ENCODE peak calls at places on chromosomes 12 and 14, in eight cellular contexts. One of them, this sample, is unnamed.

GRCh38 chr14:46279327-46279726 is 372.3 kb downstream of the RPL10L start:
- ATAC-seq in omental fat pad: no peak
- ATAC-seq in HCT116: no peak
- ATAC-seq in activated naive CD8-positive, alpha-beta T cell treated with anti-CD3 and anti-CD28 coated beads, Interleukin-2, amount 10 ng/mL, durations not matched to agents 7 days and 5 days: no peak
- ATAC-seq in left lung: no peak
- ATAC-seq in stimulated activated naive CD8-positive, alpha-beta T cell treated with anti-CD3 and anti-CD28 coated beads, Interleukin-15, amount 100 ng/mL, for 72 hours: no peak
- ATAC-seq in left cardiac atrium: no peak
- ATAC-seq in central memory CD8-positive, alpha-beta T cell: no peak
- ATAC-seq in this sample: no peak

GRCh38 chr12:54868690-54869089 is 14.4 kb downstream of the MUCL1 start:
- ATAC-seq in omental fat pad: no peak
- ATAC-seq in HCT116: no peak
- ATAC-seq in activated naive CD8-positive, alpha-beta T cell treated with anti-CD3 and anti-CD28 coated beads, Interleukin-2, amount 10 ng/mL, durations not matched to agents 7 days and 5 days: no peak
- ATAC-seq in left lung: no peak
- ATAC-seq in stimulated activated naive CD8-positive, alpha-beta T cell treated with anti-CD3 and anti-CD28 coated beads, Interleukin-15, amount 100 ng/mL, for 72 hours: no peak
- ATAC-seq in left cardiac atrium: no peak
- ATAC-seq in central memory CD8-positive, alpha-beta T cell: no peak
- ATAC-seq in this sample: no peak

GRCh38 chr14:23951590-23952143 is 1.9 kb upstream of the DHRS4 start:
- ATAC-seq in omental fat pad: no peak
- ATAC-seq in HCT116: no peak
- ATAC-seq in activated naive CD8-positive, alpha-beta T cell treated with anti-CD3 and anti-CD28 coated beads, Interleukin-2, amount 10 ng/mL, durations not matched to agents 7 days and 5 days: no peak
- ATAC-seq in left lung: no peak
- ATAC-seq in stimulated activated naive CD8-positive, alpha-beta T cell treated with anti-CD3 and anti-CD28 coated beads, Interleukin-15, amount 100 ng/mL, for 72 hours: no peak
- ATAC-seq in left cardiac atrium: no peak
- ATAC-seq in central memory CD8-positive, alpha-beta T cell: no peak
- ATAC-seq in this sample: no peak

GRCh38 chr12:49684310-49684854 is 22.8 kb downstream of the FMNL3 start:
- ATAC-seq in omental fat pad: no peak
- ATAC-seq in HCT116: no peak
- ATAC-seq in activated naive CD8-positive, alpha-beta T cell treated with anti-CD3 and anti-CD28 coated beads, Interleukin-2, amount 10 ng/mL, durations not matched to agents 7 days and 5 days: no peak
- ATAC-seq in left lung: no peak
- ATAC-seq in stimulated activated naive CD8-positive, alpha-beta T cell treated with anti-CD3 and anti-CD28 coated beads, Interleukin-15, amount 100 ng/mL, for 72 hours: no peak
- ATAC-seq in left cardiac atrium: no peak
- ATAC-seq in central memory CD8-positive, alpha-beta T cell: no peak
- ATAC-seq in this sample: no peak

GRCh38 chr12:98416845-98417244 is 98.5 kb upstream of the TMPO start:
- ATAC-seq in omental fat pad: no peak
- ATAC-seq in HCT116: peak; percentile 29
- ATAC-seq in activated naive CD8-positive, alpha-beta T cell treated with anti-CD3 and anti-CD28 coated beads, Interleukin-2, amount 10 ng/mL, durations not matched to agents 7 days and 5 days: no peak
- ATAC-seq in left lung: no peak
- ATAC-seq in stimulated activated naive CD8-positive, alpha-beta T cell treated with anti-CD3 and anti-CD28 coated beads, Interleukin-15, amount 100 ng/mL, for 72 hours: no peak
- ATAC-seq in left cardiac atrium: peak; percentile 32
- ATAC-seq in central memory CD8-positive, alpha-beta T cell: no peak
- ATAC-seq in this sample: no peak

GRCh38 chr14:87952307-87953094 is 40.5 kb downstream of the GALC start:
- ATAC-seq in omental fat pad: no peak
- ATAC-seq in HCT116: no peak
- ATAC-seq in activated naive CD8-positive, alpha-beta T cell treated with anti-CD3 and anti-CD28 coated beads, Interleukin-2, amount 10 ng/mL, durations not matched to agents 7 days and 5 days: peak; percentile 85
- ATAC-seq in left lung: no peak
- ATAC-seq in stimulated activated naive CD8-positive, alpha-beta T cell treated with anti-CD3 and anti-CD28 coated beads, Interleukin-15, amount 100 ng/mL, for 72 hours: peak; percentile 94
- ATAC-seq in left cardiac atrium: no peak
- ATAC-seq in central memory CD8-positive, alpha-beta T cell: peak; percentile 80
- ATAC-seq in this sample: no peak

GRCh38 chr12:123492290-123492689 is 34.4 kb downstream of the SNRNP35 start:
- ATAC-seq in omental fat pad: no peak
- ATAC-seq in HCT116: no peak
- ATAC-seq in activated naive CD8-positive, alpha-beta T cell treated with anti-CD3 and anti-CD28 coated beads, Interleukin-2, amount 10 ng/mL, durations not matched to agents 7 days and 5 days: no peak
- ATAC-seq in left lung: no peak
- ATAC-seq in stimulated activated naive CD8-positive, alpha-beta T cell treated with anti-CD3 and anti-CD28 coated beads, Interleukin-15, amount 100 ng/mL, for 72 hours: no peak
- ATAC-seq in left cardiac atrium: peak; percentile 48
- ATAC-seq in central memory CD8-positive, alpha-beta T cell: no peak
- ATAC-seq in this sample: no peak

GRCh38 chr14:29255692-29256091 is 489.1 kb downstream of the FOXG1 start:
- ATAC-seq in omental fat pad: no peak
- ATAC-seq in HCT116: no peak
- ATAC-seq in activated naive CD8-positive, alpha-beta T cell treated with anti-CD3 and anti-CD28 coated beads, Interleukin-2, amount 10 ng/mL, durations not matched to agents 7 days and 5 days: no peak
- ATAC-seq in left lung: no peak
- ATAC-seq in stimulated activated naive CD8-positive, alpha-beta T cell treated with anti-CD3 and anti-CD28 coated beads, Interleukin-15, amount 100 ng/mL, for 72 hours: no peak
- ATAC-seq in left cardiac atrium: no peak
- ATAC-seq in central memory CD8-positive, alpha-beta T cell: no peak
- ATAC-seq in this sample: no peak

GRCh38 chr12:67977668-67978067 is 11.6 kb upstream of the IFNG-AS1 start:
- ATAC-seq in omental fat pad: no peak
- ATAC-seq in HCT116: no peak
- ATAC-seq in activated naive CD8-positive, alpha-beta T cell treated with anti-CD3 and anti-CD28 coated beads, Interleukin-2, amount 10 ng/mL, durations not matched to agents 7 days and 5 days: no peak
- ATAC-seq in left lung: no peak
- ATAC-seq in stimulated activated naive CD8-positive, alpha-beta T cell treated with anti-CD3 and anti-CD28 coated beads, Interleukin-15, amount 100 ng/mL, for 72 hours: no peak
- ATAC-seq in left cardiac atrium: peak; percentile 23
- ATAC-seq in central memory CD8-positive, alpha-beta T cell: no peak
- ATAC-seq in this sample: no peak

GRCh38 chr12:52836042-52836466 is 1.9 kb upstream of the KRT79 start:
- ATAC-seq in omental fat pad: no peak
- ATAC-seq in HCT116: no peak
- ATAC-seq in activated naive CD8-positive, alpha-beta T cell treated with anti-CD3 and anti-CD28 coated beads, Interleukin-2, amount 10 ng/mL, durations not matched to agents 7 days and 5 days: peak; percentile 94
- ATAC-seq in left lung: peak; percentile 35
- ATAC-seq in stimulated activated naive CD8-positive, alpha-beta T cell treated with anti-CD3 and anti-CD28 coated beads, Interleukin-15, amount 100 ng/mL, for 72 hours: peak; percentile 97
- ATAC-seq in left cardiac atrium: peak; percentile 21
- ATAC-seq in central memory CD8-positive, alpha-beta T cell: peak; percentile 91
- ATAC-seq in this sample: no peak

GRCh38 chr12:117582135-117582784 is 220.8 kb upstream of the NOS1 start:
- ATAC-seq in omental fat pad: no peak
- ATAC-seq in HCT116: no peak
- ATAC-seq in activated naive CD8-positive, alpha-beta T cell treated with anti-CD3 and anti-CD28 coated beads, Interleukin-2, amount 10 ng/mL, durations not matched to agents 7 days and 5 days: no peak
- ATAC-seq in left lung: no peak
- ATAC-seq in stimulated activated naive CD8-positive, alpha-beta T cell treated with anti-CD3 and anti-CD28 coated beads, Interleukin-15, amount 100 ng/mL, for 72 hours: no peak
- ATAC-seq in left cardiac atrium: no peak
- ATAC-seq in central memory CD8-positive, alpha-beta T cell: no peak
- ATAC-seq in this sample: no peak

GRCh38 chr14:69092840-69093422 is 60.0 kb downstream of the DCAF5 start:
- ATAC-seq in omental fat pad: no peak
- ATAC-seq in HCT116: no peak
- ATAC-seq in activated naive CD8-positive, alpha-beta T cell treated with anti-CD3 and anti-CD28 coated beads, Interleukin-2, amount 10 ng/mL, durations not matched to agents 7 days and 5 days: no peak
- ATAC-seq in left lung: no peak
- ATAC-seq in stimulated activated naive CD8-positive, alpha-beta T cell treated with anti-CD3 and anti-CD28 coated beads, Interleukin-15, amount 100 ng/mL, for 72 hours: peak; percentile 84
- ATAC-seq in left cardiac atrium: no peak
- ATAC-seq in central memory CD8-positive, alpha-beta T cell: no peak
- ATAC-seq in this sample: no peak

GRCh38 chr12:14171111-14171510 is 189.7 kb upstream of the GRIN2B start:
- ATAC-seq in omental fat pad: no peak
- ATAC-seq in HCT116: no peak
- ATAC-seq in activated naive CD8-positive, alpha-beta T cell treated with anti-CD3 and anti-CD28 coated beads, Interleukin-2, amount 10 ng/mL, durations not matched to agents 7 days and 5 days: no peak
- ATAC-seq in left lung: no peak
- ATAC-seq in stimulated activated naive CD8-positive, alpha-beta T cell treated with anti-CD3 and anti-CD28 coated beads, Interleukin-15, amount 100 ng/mL, for 72 hours: no peak
- ATAC-seq in left cardiac atrium: no peak
- ATAC-seq in central memory CD8-positive, alpha-beta T cell: no peak
- ATAC-seq in this sample: no peak

GRCh38 chr14:102817942-102818940 is 41.0 kb downstream of the TRAF3 start:
- ATAC-seq in omental fat pad: no peak
- ATAC-seq in HCT116: no peak
- ATAC-seq in activated naive CD8-positive, alpha-beta T cell treated with anti-CD3 and anti-CD28 coated beads, Interleukin-2, amount 10 ng/mL, durations not matched to agents 7 days and 5 days: no peak
- ATAC-seq in left lung: peak; percentile 69
- ATAC-seq in stimulated activated naive CD8-positive, alpha-beta T cell treated with anti-CD3 and anti-CD28 coated beads, Interleukin-15, amount 100 ng/mL, for 72 hours: no peak
- ATAC-seq in left cardiac atrium: no peak
- ATAC-seq in central memory CD8-positive, alpha-beta T cell: no peak
- ATAC-seq in this sample: peak; percentile 19

GRCh38 chr12:53463802-53464375 is 12.0 kb downstream of the PCBP2 start:
- ATAC-seq in omental fat pad: no peak
- ATAC-seq in HCT116: no peak
- ATAC-seq in activated naive CD8-positive, alpha-beta T cell treated with anti-CD3 and anti-CD28 coated beads, Interleukin-2, amount 10 ng/mL, durations not matched to agents 7 days and 5 days: no peak
- ATAC-seq in left lung: no peak
- ATAC-seq in stimulated activated naive CD8-positive, alpha-beta T cell treated with anti-CD3 and anti-CD28 coated beads, Interleukin-15, amount 100 ng/mL, for 72 hours: no peak
- ATAC-seq in left cardiac atrium: no peak
- ATAC-seq in central memory CD8-positive, alpha-beta T cell: no peak
- ATAC-seq in this sample: no peak

GRCh38 chr14:80456200-80456599 is 244.9 kb upstream of the DIO2 start:
- ATAC-seq in omental fat pad: no peak
- ATAC-seq in HCT116: no peak
- ATAC-seq in activated naive CD8-positive, alpha-beta T cell treated with anti-CD3 and anti-CD28 coated beads, Interleukin-2, amount 10 ng/mL, durations not matched to agents 7 days and 5 days: no peak
- ATAC-seq in left lung: no peak
- ATAC-seq in stimulated activated naive CD8-positive, alpha-beta T cell treated with anti-CD3 and anti-CD28 coated beads, Interleukin-15, amount 100 ng/mL, for 72 hours: no peak
- ATAC-seq in left cardiac atrium: no peak
- ATAC-seq in central memory CD8-positive, alpha-beta T cell: no peak
- ATAC-seq in this sample: no peak

GRCh38 chr12:107359382-107359781 is 266.0 kb upstream of the CRY1 start:
- ATAC-seq in omental fat pad: no peak
- ATAC-seq in HCT116: no peak
- ATAC-seq in activated naive CD8-positive, alpha-beta T cell treated with anti-CD3 and anti-CD28 coated beads, Interleukin-2, amount 10 ng/mL, durations not matched to agents 7 days and 5 days: no peak
- ATAC-seq in left lung: no peak
- ATAC-seq in stimulated activated naive CD8-positive, alpha-beta T cell treated with anti-CD3 and anti-CD28 coated beads, Interleukin-15, amount 100 ng/mL, for 72 hours: no peak
- ATAC-seq in left cardiac atrium: peak; percentile 69
- ATAC-seq in central memory CD8-positive, alpha-beta T cell: no peak
- ATAC-seq in this sample: no peak

GRCh38 chr14:103207038-103207403 is 83.8 kb downstream of the TNFAIP2 start:
- ATAC-seq in omental fat pad: peak; percentile 69
- ATAC-seq in HCT116: no peak
- ATAC-seq in activated naive CD8-positive, alpha-beta T cell treated with anti-CD3 and anti-CD28 coated beads, Interleukin-2, amount 10 ng/mL, durations not matched to agents 7 days and 5 days: no peak
- ATAC-seq in left lung: peak; percentile 85
- ATAC-seq in stimulated activated naive CD8-positive, alpha-beta T cell treated with anti-CD3 and anti-CD28 coated beads, Interleukin-15, amount 100 ng/mL, for 72 hours: no peak
- ATAC-seq in left cardiac atrium: peak; percentile 90
- ATAC-seq in central memory CD8-positive, alpha-beta T cell: no peak
- ATAC-seq in this sample: peak; percentile 79

GRCh38 chr12:46608431-46609280 is 217.1 kb downstream of the SLC38A4 start:
- ATAC-seq in omental fat pad: no peak
- ATAC-seq in HCT116: no peak
- ATAC-seq in activated naive CD8-positive, alpha-beta T cell treated with anti-CD3 and anti-CD28 coated beads, Interleukin-2, amount 10 ng/mL, durations not matched to agents 7 days and 5 days: peak; percentile 11
- ATAC-seq in left lung: peak; percentile 23
- ATAC-seq in stimulated activated naive CD8-positive, alpha-beta T cell treated with anti-CD3 and anti-CD28 coated beads, Interleukin-15, amount 100 ng/mL, for 72 hours: no peak
- ATAC-seq in left cardiac atrium: peak; percentile 34
- ATAC-seq in central memory CD8-positive, alpha-beta T cell: no peak
- ATAC-seq in this sample: peak; percentile 41

GRCh38 chr14:54047645-54048308 is 91.2 kb upstream of the BMP4 start:
- ATAC-seq in omental fat pad: no peak
- ATAC-seq in HCT116: no peak
- ATAC-seq in activated naive CD8-positive, alpha-beta T cell treated with anti-CD3 and anti-CD28 coated beads, Interleukin-2, amount 10 ng/mL, durations not matched to agents 7 days and 5 days: no peak
- ATAC-seq in left lung: no peak
- ATAC-seq in stimulated activated naive CD8-positive, alpha-beta T cell treated with anti-CD3 and anti-CD28 coated beads, Interleukin-15, amount 100 ng/mL, for 72 hours: no peak
- ATAC-seq in left cardiac atrium: no peak
- ATAC-seq in central memory CD8-positive, alpha-beta T cell: no peak
- ATAC-seq in this sample: no peak

GRCh38 chr14:31993521-31993941 is 83.6 kb upstream of the ARHGAP5 start:
- ATAC-seq in omental fat pad: no peak
- ATAC-seq in HCT116: no peak
- ATAC-seq in activated naive CD8-positive, alpha-beta T cell treated with anti-CD3 and anti-CD28 coated beads, Interleukin-2, amount 10 ng/mL, durations not matched to agents 7 days and 5 days: no peak
- ATAC-seq in left lung: no peak
- ATAC-seq in stimulated activated naive CD8-positive, alpha-beta T cell treated with anti-CD3 and anti-CD28 coated beads, Interleukin-15, amount 100 ng/mL, for 72 hours: no peak
- ATAC-seq in left cardiac atrium: peak; percentile 55
- ATAC-seq in central memory CD8-positive, alpha-beta T cell: no peak
- ATAC-seq in this sample: no peak

GRCh38 chr12:132872975-132873421 is 14.4 kb downstream of the CHFR start:
- ATAC-seq in omental fat pad: no peak
- ATAC-seq in HCT116: no peak
- ATAC-seq in activated naive CD8-positive, alpha-beta T cell treated with anti-CD3 and anti-CD28 coated beads, Interleukin-2, amount 10 ng/mL, durations not matched to agents 7 days and 5 days: peak; percentile 86
- ATAC-seq in left lung: no peak
- ATAC-seq in stimulated activated naive CD8-positive, alpha-beta T cell treated with anti-CD3 and anti-CD28 coated beads, Interleukin-15, amount 100 ng/mL, for 72 hours: peak; percentile 86
- ATAC-seq in left cardiac atrium: no peak
- ATAC-seq in central memory CD8-positive, alpha-beta T cell: peak; percentile 75
- ATAC-seq in this sample: no peak

GRCh38 chr14:68243441-68244010 is 423.9 kb downstream of the RAD51B start:
- ATAC-seq in omental fat pad: no peak
- ATAC-seq in HCT116: no peak
- ATAC-seq in activated naive CD8-positive, alpha-beta T cell treated with anti-CD3 and anti-CD28 coated beads, Interleukin-2, amount 10 ng/mL, durations not matched to agents 7 days and 5 days: no peak
- ATAC-seq in left lung: no peak
- ATAC-seq in stimulated activated naive CD8-positive, alpha-beta T cell treated with anti-CD3 and anti-CD28 coated beads, Interleukin-15, amount 100 ng/mL, for 72 hours: no peak
- ATAC-seq in left cardiac atrium: no peak
- ATAC-seq in central memory CD8-positive, alpha-beta T cell: no peak
- ATAC-seq in this sample: no peak

GRCh38 chr12:91127751-91128150 is 16.5 kb upstream of the LUM start:
- ATAC-seq in omental fat pad: no peak
- ATAC-seq in HCT116: no peak
- ATAC-seq in activated naive CD8-positive, alpha-beta T cell treated with anti-CD3 and anti-CD28 coated beads, Interleukin-2, amount 10 ng/mL, durations not matched to agents 7 days and 5 days: no peak
- ATAC-seq in left lung: no peak
- ATAC-seq in stimulated activated naive CD8-positive, alpha-beta T cell treated with anti-CD3 and anti-CD28 coated beads, Interleukin-15, amount 100 ng/mL, for 72 hours: no peak
- ATAC-seq in left cardiac atrium: no peak
- ATAC-seq in central memory CD8-positive, alpha-beta T cell: no peak
- ATAC-seq in this sample: no peak

GRCh38 chr12:45284096-45284901 is 68.4 kb downstream of the ANO6 start:
- ATAC-seq in omental fat pad: peak; percentile 66
- ATAC-seq in HCT116: peak; percentile 62
- ATAC-seq in activated naive CD8-positive, alpha-beta T cell treated with anti-CD3 and anti-CD28 coated beads, Interleukin-2, amount 10 ng/mL, durations not matched to agents 7 days and 5 days: no peak
- ATAC-seq in left lung: peak; percentile 87
- ATAC-seq in stimulated activated naive CD8-positive, alpha-beta T cell treated with anti-CD3 and anti-CD28 coated beads, Interleukin-15, amount 100 ng/mL, for 72 hours: no peak
- ATAC-seq in left cardiac atrium: peak; percentile 51
- ATAC-seq in central memory CD8-positive, alpha-beta T cell: no peak
- ATAC-seq in this sample: no peak

GRCh38 chr12:24045816-24046257 is 96.4 kb upstream of the SOX5 start:
- ATAC-seq in omental fat pad: no peak
- ATAC-seq in HCT116: no peak
- ATAC-seq in activated naive CD8-positive, alpha-beta T cell treated with anti-CD3 and anti-CD28 coated beads, Interleukin-2, amount 10 ng/mL, durations not matched to agents 7 days and 5 days: no peak
- ATAC-seq in left lung: no peak
- ATAC-seq in stimulated activated naive CD8-positive, alpha-beta T cell treated with anti-CD3 and anti-CD28 coated beads, Interleukin-15, amount 100 ng/mL, for 72 hours: no peak
- ATAC-seq in left cardiac atrium: peak; percentile 87
- ATAC-seq in central memory CD8-positive, alpha-beta T cell: no peak
- ATAC-seq in this sample: no peak

GRCh38 chr14:61567838-61568571 is 127.3 kb upstream of the HIF1A start:
- ATAC-seq in omental fat pad: no peak
- ATAC-seq in HCT116: no peak
- ATAC-seq in activated naive CD8-positive, alpha-beta T cell treated with anti-CD3 and anti-CD28 coated beads, Interleukin-2, amount 10 ng/mL, durations not matched to agents 7 days and 5 days: no peak
- ATAC-seq in left lung: no peak
- ATAC-seq in stimulated activated naive CD8-positive, alpha-beta T cell treated with anti-CD3 and anti-CD28 coated beads, Interleukin-15, amount 100 ng/mL, for 72 hours: no peak
- ATAC-seq in left cardiac atrium: no peak
- ATAC-seq in central memory CD8-positive, alpha-beta T cell: no peak
- ATAC-seq in this sample: no peak

GRCh38 chr12:80356092-80356491 is 87.9 kb upstream of the PTPRQ start:
- ATAC-seq in omental fat pad: no peak
- ATAC-seq in HCT116: no peak
- ATAC-seq in activated naive CD8-positive, alpha-beta T cell treated with anti-CD3 and anti-CD28 coated beads, Interleukin-2, amount 10 ng/mL, durations not matched to agents 7 days and 5 days: no peak
- ATAC-seq in left lung: no peak
- ATAC-seq in stimulated activated naive CD8-positive, alpha-beta T cell treated with anti-CD3 and anti-CD28 coated beads, Interleukin-15, amount 100 ng/mL, for 72 hours: no peak
- ATAC-seq in left cardiac atrium: no peak
- ATAC-seq in central memory CD8-positive, alpha-beta T cell: no peak
- ATAC-seq in this sample: no peak

GRCh38 chr14:95408731-95409471 is 89.2 kb upstream of the CLMN start:
- ATAC-seq in omental fat pad: no peak
- ATAC-seq in HCT116: no peak
- ATAC-seq in activated naive CD8-positive, alpha-beta T cell treated with anti-CD3 and anti-CD28 coated beads, Interleukin-2, amount 10 ng/mL, durations not matched to agents 7 days and 5 days: no peak
- ATAC-seq in left lung: no peak
- ATAC-seq in stimulated activated naive CD8-positive, alpha-beta T cell treated with anti-CD3 and anti-CD28 coated beads, Interleukin-15, amount 100 ng/mL, for 72 hours: no peak
- ATAC-seq in left cardiac atrium: peak; percentile 38
- ATAC-seq in central memory CD8-positive, alpha-beta T cell: no peak
- ATAC-seq in this sample: no peak

GRCh38 chr12:101743242-101743641 is 4.0 kb upstream of the SYCP3 start:
- ATAC-seq in omental fat pad: no peak
- ATAC-seq in HCT116: no peak
- ATAC-seq in activated naive CD8-positive, alpha-beta T cell treated with anti-CD3 and anti-CD28 coated beads, Interleukin-2, amount 10 ng/mL, durations not matched to agents 7 days and 5 days: no peak
- ATAC-seq in left lung: no peak
- ATAC-seq in stimulated activated naive CD8-positive, alpha-beta T cell treated with anti-CD3 and anti-CD28 coated beads, Interleukin-15, amount 100 ng/mL, for 72 hours: no peak
- ATAC-seq in left cardiac atrium: no peak
- ATAC-seq in central memory CD8-positive, alpha-beta T cell: no peak
- ATAC-seq in this sample: no peak

GRCh38 chr12:43937947-43938346 is 102.1 kb downstream of the TMEM117 start:
- ATAC-seq in omental fat pad: no peak
- ATAC-seq in HCT116: peak; percentile 83
- ATAC-seq in activated naive CD8-positive, alpha-beta T cell treated with anti-CD3 and anti-CD28 coated beads, Interleukin-2, amount 10 ng/mL, durations not matched to agents 7 days and 5 days: no peak
- ATAC-seq in left lung: no peak
- ATAC-seq in stimulated activated naive CD8-positive, alpha-beta T cell treated with anti-CD3 and anti-CD28 coated beads, Interleukin-15, amount 100 ng/mL, for 72 hours: no peak
- ATAC-seq in left cardiac atrium: no peak
- ATAC-seq in central memory CD8-positive, alpha-beta T cell: no peak
- ATAC-seq in this sample: no peak

GRCh38 chr12:6181166-6181565 is 19.0 kb upstream of the CD9 start:
- ATAC-seq in omental fat pad: no peak
- ATAC-seq in HCT116: no peak
- ATAC-seq in activated naive CD8-positive, alpha-beta T cell treated with anti-CD3 and anti-CD28 coated beads, Interleukin-2, amount 10 ng/mL, durations not matched to agents 7 days and 5 days: no peak
- ATAC-seq in left lung: no peak
- ATAC-seq in stimulated activated naive CD8-positive, alpha-beta T cell treated with anti-CD3 and anti-CD28 coated beads, Interleukin-15, amount 100 ng/mL, for 72 hours: no peak
- ATAC-seq in left cardiac atrium: no peak
- ATAC-seq in central memory CD8-positive, alpha-beta T cell: no peak
- ATAC-seq in this sample: no peak

GRCh38 chr14:90750701-90751100 is 65.5 kb downstream of the TTC7B start:
- ATAC-seq in omental fat pad: no peak
- ATAC-seq in HCT116: no peak
- ATAC-seq in activated naive CD8-positive, alpha-beta T cell treated with anti-CD3 and anti-CD28 coated beads, Interleukin-2, amount 10 ng/mL, durations not matched to agents 7 days and 5 days: no peak
- ATAC-seq in left lung: no peak
- ATAC-seq in stimulated activated naive CD8-positive, alpha-beta T cell treated with anti-CD3 and anti-CD28 coated beads, Interleukin-15, amount 100 ng/mL, for 72 hours: no peak
- ATAC-seq in left cardiac atrium: no peak
- ATAC-seq in central memory CD8-positive, alpha-beta T cell: no peak
- ATAC-seq in this sample: no peak

GRCh38 chr12:90497923-90498545 is 456.9 kb downstream of the CCER1 start:
- ATAC-seq in omental fat pad: no peak
- ATAC-seq in HCT116: no peak
- ATAC-seq in activated naive CD8-positive, alpha-beta T cell treated with anti-CD3 and anti-CD28 coated beads, Interleukin-2, amount 10 ng/mL, durations not matched to agents 7 days and 5 days: no peak
- ATAC-seq in left lung: no peak
- ATAC-seq in stimulated activated naive CD8-positive, alpha-beta T cell treated with anti-CD3 and anti-CD28 coated beads, Interleukin-15, amount 100 ng/mL, for 72 hours: no peak
- ATAC-seq in left cardiac atrium: no peak
- ATAC-seq in central memory CD8-positive, alpha-beta T cell: no peak
- ATAC-seq in this sample: no peak

This sample was measured in gastroesophageal sphincter.